ENCODE peak calls at places on chromosomes 2 and 18, in six cellular contexts. N is neuronal stem cell, C is H9, P is mesenchymal stem cell, Z is H1, L is trophoblast cell. V is an unnamed sample.

GRCh38 chr18:46632401-46633089 is 24.5 kb downstream of the LOXHD1 start:
- DNase-seq in N (no peak), C (no peak), P (no peak), Z (no peak), L (no peak), V (peak; percentile 17)

GRCh38 chr18:77342736-77343135 is 93.1 kb downstream of the GALR1 start:
- DNase-seq in N (no peak), C (no peak), P (no peak), Z (no peak), L (no peak), V (no peak)

GRCh38 chr2:69581774-69582581 is 61.6 kb downstream of the AAK1 start:
- DNase-seq in N (no peak), C (no peak), P (peak; percentile 46), Z (no peak), L (peak; percentile 56), V (peak; percentile 58)

GRCh38 chr2:27264253-27264752 is 1.5 kb upstream of the SLC30A3 start:
- DNase-seq in N (no peak), C (peak; percentile 63), P (no peak), Z (no peak), L (no peak), V (no peak)

GRCh38 chr2:172783091-172783898 is 47.6 kb downstream of the RAPGEF4 start:
- DNase-seq in N (no peak), C (peak; percentile 36), P (peak; percentile 88), Z (no peak), L (peak; percentile 59), V (peak; percentile 94)

GRCh38 chr18:65523461-65523860 is 227.4 kb upstream of the CDH7 start:
- DNase-seq in N (no peak), C (peak; percentile 66), P (no peak), Z (peak; percentile 21), L (no peak), V (no peak)

GRCh38 chr2:179130560-179130959 is 80.6 kb upstream of the CCDC141 start:
- DNase-seq in N (no peak), C (no peak), P (no peak), Z (no peak), L (no peak), V (no peak)

GRCh38 chr2:138841459-138841858 is 61.3 kb upstream of the NXPH2 start:
- DNase-seq in N (no peak), C (no peak), P (no peak), Z (no peak), L (no peak), V (no peak)

GRCh38 chr18:76532875-76533274 is 37.8 kb upstream of the ZNF516 start:
- DNase-seq in N (no peak), C (no peak), P (no peak), Z (no peak), L (no peak), V (no peak)

GRCh38 chr2:231573698-231574421 is 18.8 kb upstream of the TEX44 start:
- DNase-seq in N (no peak), C (no peak), P (no peak), Z (no peak), L (no peak), V (no peak)

GRCh38 chr2:237122214-237122666 is 36.6 kb downstream of the COPS8 start:
- DNase-seq in N (no peak), C (peak; percentile 87), P (peak; percentile 88), Z (peak; percentile 44), L (peak; percentile 35), V (peak; percentile 87)

GRCh38 chr18:27605107-27605834 is 420.2 kb upstream of the CHST9 start:
- DNase-seq in N (peak; percentile 85), C (peak; percentile 75), P (peak; percentile 83), Z (no peak), L (peak; percentile 14), V (peak; percentile 65)

GRCh38 chr18:13361422-13361821 is 142.9 kb downstream of the LDLRAD4 start:
- DNase-seq in N (no peak), C (no peak), P (no peak), Z (no peak), L (no peak), V (no peak)

GRCh38 chr2:142872900-142873724 is 4.4 kb upstream of the KYNU start:
- DNase-seq in N (no peak), C (no peak), P (peak; percentile 97), Z (no peak), L (no peak), V (peak; percentile 97)

GRCh38 chr2:205352593-205352992 is 329.7 kb upstream of the NRP2 start:
- DNase-seq in N (no peak), C (no peak), P (no peak), Z (no peak), L (no peak), V (peak; percentile 47)

GRCh38 chr18:69161383-69162028 is 239.2 kb upstream of the DOK6 start:
- DNase-seq in N (peak; percentile 6), C (no peak), P (peak; percentile 46), Z (no peak), L (no peak), V (peak; percentile 63)

DNA sequence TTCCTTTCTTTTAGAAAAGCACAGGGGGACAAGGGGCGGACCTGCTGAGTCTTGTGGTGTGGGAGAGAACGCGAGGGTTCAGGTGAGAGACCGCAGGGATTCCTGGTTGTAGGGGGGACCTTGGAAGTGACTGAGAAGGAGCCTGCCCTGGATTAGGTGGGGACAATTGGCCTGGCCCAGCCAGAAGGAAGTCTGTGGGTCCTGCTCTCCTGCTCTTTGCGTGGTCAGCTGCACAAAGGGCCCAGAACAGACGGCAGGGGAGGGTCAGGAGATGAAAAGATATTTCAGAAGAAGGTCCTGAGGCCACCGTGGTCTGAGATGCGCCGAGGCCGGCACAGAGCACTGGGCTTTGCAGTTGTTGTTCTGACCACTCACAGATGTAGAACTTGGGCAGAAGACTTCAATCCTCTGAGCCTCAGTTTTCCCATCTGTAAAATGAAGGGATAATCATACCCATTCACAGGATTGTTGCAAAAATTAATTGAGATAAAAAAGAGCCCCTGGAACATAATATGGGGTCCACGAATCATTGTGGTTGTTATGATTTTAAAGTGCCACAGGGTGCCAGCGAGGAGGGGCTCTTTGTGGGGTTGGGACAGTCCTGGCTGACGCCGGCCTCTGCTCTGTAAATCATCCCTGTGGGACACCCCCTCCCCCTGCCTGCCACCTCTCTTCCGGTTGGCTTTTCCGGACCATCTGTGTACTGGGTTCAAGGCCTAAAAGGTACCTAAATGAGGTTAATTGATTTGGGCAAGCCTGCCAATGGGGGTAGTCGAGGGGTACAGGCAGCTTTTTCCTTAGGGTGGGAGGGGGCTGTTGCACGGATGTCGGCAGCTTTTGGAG is 1.8 kb downstream of the LPIN1 start:
- DNase-seq in N (no peak), C (no peak), P (no peak), Z (no peak), L (no peak), V (no peak)
- H3K23ac ChIP-seq in N (no peak overlapping the region), C (no peak overlapping the region), P (peak overlapping the region; percentile 70), Z (no peak overlapping the region), L (no peak overlapping the region), V (peak overlapping the region; percentile 15)

GRCh38 chr18:79402977-79403722 is 7.4 kb downstream of the NFATC1 start:
- DNase-seq in N (no peak), C (no peak), P (no peak), Z (no peak), L (no peak), V (no peak)

GRCh38 chr18:79405781-79406575 is 10.2 kb downstream of the NFATC1 start:
- DNase-seq in N (no peak), C (no peak), P (no peak), Z (no peak), L (no peak), V (no peak)

GRCh38 chr18:79405019-79405780 is 9.5 kb downstream of the NFATC1 start:
- DNase-seq in N (no peak), C (no peak), P (no peak), Z (no peak), L (no peak), V (no peak)

GRCh38 chr18:79403723-79404566 is 8.2 kb downstream of the NFATC1 start:
- DNase-seq in N (no peak), C (no peak), P (no peak), Z (no peak), L (no peak), V (no peak)

DNA sequence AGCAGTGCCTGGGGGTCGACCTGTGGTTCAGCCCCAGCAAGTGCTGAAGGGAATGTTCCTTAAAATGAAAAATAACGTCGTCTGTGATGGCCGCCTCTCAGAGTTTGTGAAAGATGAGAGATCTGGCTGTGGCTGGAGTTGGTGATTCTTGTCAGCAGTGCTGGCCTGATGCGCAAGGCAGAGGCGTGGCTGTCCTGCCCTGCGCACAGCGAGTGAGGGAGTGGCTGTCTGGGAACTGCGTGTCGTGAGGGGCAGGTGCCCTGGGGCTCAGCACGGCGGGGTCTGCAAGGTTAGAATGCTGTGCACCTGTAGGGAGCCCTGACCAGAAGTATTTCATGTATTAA is 8.8 kb downstream of the NFATC1 start:
- DNase-seq in N (no peak), C (no peak), P (no peak), Z (no peak), L (no peak), V (no peak)
- H3K14ac ChIP-seq in N (no peak overlapping the region), C (no peak overlapping the region), P (no peak overlapping the region), Z (no peak overlapping the region), L (no peak overlapping the region), V (no peak overlapping the region)

DNA sequence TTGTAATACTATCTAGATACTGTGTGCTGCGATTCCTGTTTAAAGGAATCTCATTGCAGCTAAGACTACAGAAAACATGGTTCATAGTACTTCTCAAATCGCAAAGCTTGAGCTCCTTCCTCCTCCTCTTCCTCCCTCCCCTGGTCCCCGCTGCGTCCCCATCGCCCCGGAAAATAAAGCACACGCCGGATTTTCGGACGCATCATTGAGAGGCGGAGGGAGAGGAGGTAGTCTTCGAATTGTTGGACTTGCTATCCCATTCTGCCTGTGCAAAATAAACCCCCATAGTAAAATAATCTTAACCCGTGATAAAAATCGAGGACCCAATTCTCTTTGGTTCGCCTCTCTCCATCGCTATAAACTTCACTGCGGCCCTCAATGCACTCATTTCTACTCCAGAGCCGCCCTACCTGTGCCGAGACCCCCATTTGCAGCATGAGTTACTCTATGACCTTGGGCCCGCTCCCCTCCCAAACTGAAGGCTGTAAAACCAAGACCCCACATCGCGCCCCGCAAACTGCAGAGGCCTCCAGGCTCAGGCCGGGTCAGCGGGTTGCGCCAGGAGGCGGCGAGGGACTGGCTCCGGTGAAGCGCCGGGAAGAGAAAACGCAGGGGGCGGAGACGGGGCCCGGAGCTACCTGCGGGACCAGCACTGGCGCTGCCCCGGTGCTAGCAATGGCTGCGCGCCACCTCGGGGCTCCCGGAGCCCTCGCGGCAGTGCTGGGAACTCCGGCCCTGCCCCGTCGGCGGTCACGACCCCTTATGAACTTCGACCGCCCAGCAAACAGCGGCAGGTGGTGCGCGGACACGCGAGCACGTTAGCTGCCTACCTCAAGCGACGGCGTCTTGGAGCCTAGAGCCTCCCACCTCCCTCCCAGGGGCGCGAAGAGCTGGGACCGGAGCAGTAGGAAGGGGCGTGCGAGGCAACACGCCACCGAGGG is 649 bp downstream of the ESCO1 start:
- DNase-seq in N (no peak), C (peak; percentile 72), P (peak; percentile 29), Z (no peak), L (peak; percentile 73), V (peak; percentile 9)
- H3K23ac ChIP-seq in N (peak overlapping the region; percentile 99), C (no peak overlapping the region), P (peak overlapping the region; percentile 6), Z (no peak overlapping the region), L (no peak overlapping the region), V (peak overlapping the region; percentile 95)

DNA sequence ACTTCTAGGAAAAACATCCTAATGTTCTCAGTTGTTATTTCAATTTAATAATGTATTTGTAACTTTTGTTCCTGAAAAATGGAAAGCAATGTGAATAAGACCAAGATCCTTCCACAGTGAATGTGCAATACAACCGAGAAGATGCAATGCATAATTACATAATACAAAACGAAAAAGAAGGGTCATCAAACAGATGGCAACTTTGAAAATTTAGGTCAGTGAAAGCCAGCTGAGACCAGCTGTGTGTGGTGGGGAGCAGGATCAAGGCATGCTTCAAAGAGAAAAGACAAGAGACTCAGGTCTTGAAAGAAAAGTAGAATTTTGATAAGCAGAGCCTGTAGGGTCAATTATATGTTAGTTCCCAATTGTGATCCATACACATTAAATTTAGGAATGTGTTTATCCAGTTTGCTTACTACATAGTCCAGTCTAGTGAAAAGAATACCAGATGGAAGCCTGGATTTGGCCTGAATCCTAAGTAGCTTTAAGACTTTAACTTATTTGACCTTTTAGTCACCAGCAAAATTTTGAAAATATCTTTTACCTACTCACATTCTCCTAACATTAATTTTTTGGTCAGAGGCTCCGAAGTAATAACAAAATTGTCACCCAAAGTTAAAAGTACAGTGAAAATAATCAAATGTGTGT is 93.7 kb downstream of the COBLL1 start:
- DNase-seq in N (no peak), C (no peak), P (no peak), Z (no peak), L (no peak), V (no peak)
- H3K14ac ChIP-seq in N (no peak overlapping the region), C (no peak overlapping the region), P (no peak overlapping the region), Z (no peak overlapping the region), L (no peak overlapping the region), V (no peak overlapping the region)